ENCODE peak calls at places on chromosomes 13 and 19, in six cellular contexts. One of them, this sample, is unnamed. For H3K36me3, the result is how much of the 10 kb centered on the place peaks cover.

GRCh38 chr13:27830010-27830409 is 37.7 kb downstream of the GSX1 start:
- DNase-seq in testis: peak
- DNase-seq in breast epithelium: no peak
- DNase-seq in adrenal gland: peak
- DNase-seq in neural progenitor cell: peak
- DNase-seq in heart right ventricle: peak
- DNase-seq in this sample: peak

GRCh38 chr13:109647046-109647445 is 139.3 kb downstream of the IRS2 start:
- DNase-seq in neural progenitor cell: peak
- DNase-seq in breast epithelium: no peak
- DNase-seq in adrenal gland: no peak
- DNase-seq in heart right ventricle: no peak
- DNase-seq in testis: no peak
- DNase-seq in this sample: no peak

GRCh38 chr13:109281823-109282239 is 504.6 kb downstream of the IRS2 start:
- DNase-seq in breast epithelium: no peak
- DNase-seq in adrenal gland: no peak
- DNase-seq in testis: no peak
- DNase-seq in neural progenitor cell: no peak
- DNase-seq in heart right ventricle: peak
- DNase-seq in this sample: no peak

GRCh38 chr19:19342086-19343015 is 21.7 kb downstream of the MAU2 start:
- DNase-seq in testis: peak
- DNase-seq in breast epithelium: peak
- DNase-seq in adrenal gland: peak
- DNase-seq in neural progenitor cell: peak
- DNase-seq in heart right ventricle: peak
- DNase-seq in this sample: no peak

GRCh38 chr13:36115306-36115705 is 15.9 kb downstream of the DCLK1 start:
- DNase-seq in breast epithelium: no peak
- DNase-seq in testis: no peak
- DNase-seq in neural progenitor cell: no peak
- DNase-seq in adrenal gland: no peak
- DNase-seq in heart right ventricle: no peak
- DNase-seq in this sample: no peak

GRCh38 chr13:30145709-30146367 is 161.5 kb downstream of the KATNAL1 start:
- DNase-seq in neural progenitor cell: no peak
- DNase-seq in testis: no peak
- DNase-seq in breast epithelium: no peak
- DNase-seq in heart right ventricle: no peak
- DNase-seq in adrenal gland: no peak
- DNase-seq in this sample: no peak

GRCh38 chr13:40402931-40403412 is 263.5 kb downstream of the FOXO1 start:
- DNase-seq in adrenal gland: peak
- DNase-seq in testis: no peak
- DNase-seq in heart right ventricle: no peak
- DNase-seq in neural progenitor cell: no peak
- DNase-seq in breast epithelium: no peak
- DNase-seq in this sample: no peak

GRCh38 chr13:113044431-113045114 is 61.0 kb upstream of the F7 start:
- DNase-seq in breast epithelium: no peak
- DNase-seq in neural progenitor cell: no peak
- DNase-seq in heart right ventricle: no peak
- DNase-seq in testis: no peak
- DNase-seq in adrenal gland: no peak
- DNase-seq in this sample: no peak

GRCh38 chr19:13381827-13382632 is 124.2 kb downstream of the CACNA1A start:
- DNase-seq in testis: no peak
- DNase-seq in heart right ventricle: no peak
- DNase-seq in adrenal gland: no peak
- DNase-seq in neural progenitor cell: no peak
- DNase-seq in breast epithelium: no peak
- DNase-seq in this sample: no peak

GRCh38 chr19:56217039-56217949 is 15.2 kb downstream of the ZSCAN5C start:
- DNase-seq in testis: peak
- DNase-seq in adrenal gland: peak
- DNase-seq in breast epithelium: no peak
- DNase-seq in heart right ventricle: peak
- DNase-seq in neural progenitor cell: peak
- DNase-seq in this sample: no peak
- H3K4me3 ChIP-seq in testis: peak
- H3K4me3 ChIP-seq in adrenal gland: peak
- H3K4me3 ChIP-seq in breast epithelium: peak
- H3K4me3 ChIP-seq in heart right ventricle: peak
- H3K4me3 ChIP-seq in neural progenitor cell: no peak
- H3K4me3 ChIP-seq in this sample: no peak

GRCh38 chr13:52599037-52599852 is 43.0 kb upstream of the HNRNPA1L2 start:
- DNase-seq in testis: peak
- DNase-seq in breast epithelium: no peak
- DNase-seq in heart right ventricle: peak
- DNase-seq in adrenal gland: no peak
- DNase-seq in neural progenitor cell: peak
- DNase-seq in this sample: no peak
- H3K36me3 ChIP-seq in testis: under half
- H3K36me3 ChIP-seq in breast epithelium: under half
- H3K36me3 ChIP-seq in heart right ventricle: under half
- H3K36me3 ChIP-seq in adrenal gland: under half
- H3K36me3 ChIP-seq in neural progenitor cell: under half
- H3K36me3 ChIP-seq in this sample: under half

GRCh38 chr19:12034610-12035009 is 869 bp downstream of the ZNF433 start:
- DNase-seq in adrenal gland: no peak
- DNase-seq in neural progenitor cell: peak
- DNase-seq in heart right ventricle: no peak
- DNase-seq in breast epithelium: no peak
- DNase-seq in testis: no peak
- DNase-seq in this sample: no peak
- H3K4me3 ChIP-seq in adrenal gland: peak
- H3K4me3 ChIP-seq in neural progenitor cell: peak
- H3K4me3 ChIP-seq in heart right ventricle: peak
- H3K4me3 ChIP-seq in breast epithelium: peak
- H3K4me3 ChIP-seq in testis: peak
- H3K4me3 ChIP-seq in this sample: no peak

GRCh38 chr19:54125713-54126112 is 10.2 kb downstream of the PRPF31 start:
- DNase-seq in breast epithelium: no peak
- DNase-seq in neural progenitor cell: no peak
- DNase-seq in testis: no peak
- DNase-seq in adrenal gland: no peak
- DNase-seq in heart right ventricle: no peak
- DNase-seq in this sample: no peak
- H3K36me3 ChIP-seq in breast epithelium: under half
- H3K36me3 ChIP-seq in neural progenitor cell: under half
- H3K36me3 ChIP-seq in testis: under half
- H3K36me3 ChIP-seq in adrenal gland: half or more
- H3K36me3 ChIP-seq in heart right ventricle: half or more
- H3K36me3 ChIP-seq in this sample: under half

GRCh38 chr19:4052114-4052992 is 14.3 kb downstream of the ZBTB7A start:
- DNase-seq in breast epithelium: no peak
- DNase-seq in heart right ventricle: no peak
- DNase-seq in adrenal gland: peak
- DNase-seq in neural progenitor cell: no peak
- DNase-seq in testis: no peak
- DNase-seq in this sample: no peak
- H3K4me3 ChIP-seq in breast epithelium: peak
- H3K4me3 ChIP-seq in heart right ventricle: no peak
- H3K4me3 ChIP-seq in adrenal gland: peak
- H3K4me3 ChIP-seq in neural progenitor cell: no peak
- H3K4me3 ChIP-seq in testis: no peak
- H3K4me3 ChIP-seq in this sample: no peak

DNA sequence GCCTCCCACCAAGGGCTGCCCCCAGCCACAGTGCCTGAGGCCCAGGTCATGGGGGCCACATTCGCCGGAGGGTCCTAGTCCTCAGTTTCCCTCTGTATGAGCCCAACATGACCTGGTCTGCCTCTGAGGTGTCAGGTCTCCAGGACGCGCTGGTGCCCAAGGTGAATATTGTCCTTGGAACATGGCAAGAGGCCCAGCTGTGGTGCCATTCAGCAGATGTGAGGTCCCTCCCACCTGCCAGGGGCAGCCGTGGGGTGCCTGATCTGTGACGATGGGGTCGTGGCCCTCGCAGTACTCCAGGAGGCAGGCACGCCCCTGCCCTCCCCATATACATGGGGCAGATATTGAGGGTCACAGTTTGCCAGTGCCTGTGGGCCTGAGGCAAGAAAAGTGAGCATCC is 151.9 kb downstream of the KDM4B start:
- DNase-seq in testis: no peak
- DNase-seq in heart right ventricle: no peak
- DNase-seq in breast epithelium: no peak
- DNase-seq in adrenal gland: no peak
- DNase-seq in neural progenitor cell: no peak
- DNase-seq in this sample: no peak
- H3K36me3 ChIP-seq in testis: under half
- H3K36me3 ChIP-seq in heart right ventricle: half or more
- H3K36me3 ChIP-seq in breast epithelium: under half
- H3K36me3 ChIP-seq in adrenal gland: under half
- H3K36me3 ChIP-seq in neural progenitor cell: under half
- H3K36me3 ChIP-seq in this sample: under half

GRCh38 chr13:98310485-98311199 is 133.6 kb upstream of the RNF113B start:
- DNase-seq in neural progenitor cell: no peak
- DNase-seq in testis: no peak
- DNase-seq in adrenal gland: no peak
- DNase-seq in heart right ventricle: no peak
- DNase-seq in breast epithelium: no peak
- DNase-seq in this sample: no peak

GRCh38 chr13:98307744-98308524 is 130.9 kb upstream of the RNF113B start:
- DNase-seq in neural progenitor cell: no peak
- DNase-seq in breast epithelium: no peak
- DNase-seq in adrenal gland: no peak
- DNase-seq in testis: peak
- DNase-seq in heart right ventricle: peak
- DNase-seq in this sample: no peak

GRCh38 chr13:98308525-98308911 is 131.4 kb upstream of the RNF113B start:
- DNase-seq in adrenal gland: no peak
- DNase-seq in testis: no peak
- DNase-seq in neural progenitor cell: no peak
- DNase-seq in heart right ventricle: no peak
- DNase-seq in breast epithelium: no peak
- DNase-seq in this sample: no peak

GRCh38 chr13:98311200-98311548 is 134.1 kb upstream of the RNF113B start:
- DNase-seq in neural progenitor cell: no peak
- DNase-seq in breast epithelium: no peak
- DNase-seq in adrenal gland: no peak
- DNase-seq in testis: no peak
- DNase-seq in heart right ventricle: no peak
- DNase-seq in this sample: no peak

GRCh38 chr13:98309569-98310335 is 132.7 kb upstream of the RNF113B start:
- DNase-seq in adrenal gland: no peak
- DNase-seq in breast epithelium: no peak
- DNase-seq in heart right ventricle: no peak
- DNase-seq in neural progenitor cell: no peak
- DNase-seq in testis: no peak
- DNase-seq in this sample: no peak
- H3K4me3 ChIP-seq in adrenal gland: no peak
- H3K4me3 ChIP-seq in breast epithelium: no peak
- H3K4me3 ChIP-seq in heart right ventricle: no peak
- H3K4me3 ChIP-seq in neural progenitor cell: no peak
- H3K4me3 ChIP-seq in testis: no peak
- H3K4me3 ChIP-seq in this sample: no peak

DNA sequence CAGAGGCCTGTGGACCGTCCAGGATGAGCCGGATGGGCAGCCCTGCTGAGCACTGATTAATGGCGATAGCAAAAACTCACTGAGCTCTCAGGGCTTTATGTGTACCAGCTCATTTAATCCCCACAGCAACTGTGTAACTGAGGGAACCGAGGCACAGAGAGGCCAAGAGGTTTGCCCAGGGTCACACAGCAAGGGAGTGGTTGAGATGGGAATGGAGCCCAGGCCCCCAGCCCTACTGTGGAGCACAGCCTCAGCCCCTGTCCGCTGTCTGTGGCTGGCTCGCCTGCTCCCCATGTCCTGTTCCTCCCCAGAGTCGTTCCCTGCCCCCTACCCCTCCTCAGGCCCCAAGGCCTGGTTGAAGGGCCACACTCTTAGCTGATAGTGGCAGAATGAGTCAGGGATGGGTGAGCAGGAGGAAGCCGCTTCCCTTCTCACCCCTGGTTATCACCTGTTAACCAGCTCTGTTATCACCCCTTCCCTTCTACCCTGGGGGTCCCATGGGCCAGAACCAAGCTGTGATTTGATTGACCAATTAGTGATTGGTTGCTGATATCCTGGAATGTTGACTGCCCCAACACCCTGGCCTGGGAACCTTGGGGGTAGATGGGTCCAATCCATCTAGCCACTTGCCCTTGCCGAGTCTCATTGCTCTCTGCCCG is 21.2 kb downstream of the CAPN12 start:
- DNase-seq in adrenal gland: no peak
- DNase-seq in breast epithelium: no peak
- DNase-seq in heart right ventricle: no peak
- DNase-seq in testis: no peak
- DNase-seq in neural progenitor cell: no peak
- DNase-seq in this sample: no peak
- H3K36me3 ChIP-seq in adrenal gland: half or more
- H3K36me3 ChIP-seq in breast epithelium: under half
- H3K36me3 ChIP-seq in heart right ventricle: half or more
- H3K36me3 ChIP-seq in testis: under half
- H3K36me3 ChIP-seq in neural progenitor cell: under half
- H3K36me3 ChIP-seq in this sample: under half